ENCODE peak calls at places on chromosomes 12 and 14, in nine cellular contexts. I, M, J, W, V, Z, P, R and H are unnamed samples.

GRCh38 chr14:72680853-72681640 is 212.9 kb downstream of the DPF3 start:
- DNase-seq in V (no peak), R (no peak), I (no peak), J (no peak), M (no peak), P (no peak), Z (no peak), W (no peak), H (no peak)

GRCh38 chr14:34072921-34073320 is 122.0 kb upstream of the EGLN3 start:
- DNase-seq in W (no peak), R (no peak), M (no peak), I (no peak), Z (no peak), J (no peak), P (no peak), V (no peak), H (no peak)

GRCh38 chr12:119175115-119175514 is 3.6 kb upstream of the HSPB8 start:
- DNase-seq in W (no peak), I (no peak), Z (no peak), M (no peak), P (no peak), R (no peak), J (no peak), V (no peak), H (no peak)

GRCh38 chr14:68363841-68364711 is 428.8 kb downstream of the ZFP36L1 start:
- DNase-seq in Z (no peak), M (no peak), I (peak; percentile 47), P (no peak), R (peak; percentile 62), V (no peak), W (peak; percentile 85), J (peak; percentile 42), H (peak; percentile 81)

GRCh38 chr12:65609359-65609771 is 214.9 kb upstream of the HMGA2 start:
- DNase-seq in V (no peak), J (no peak), M (no peak), W (no peak), R (no peak), Z (peak; percentile 48), I (no peak), P (no peak), H (no peak)

GRCh38 chr12:9673404-9674225 is 4.1 kb downstream of the CLEC2D start:
- DNase-seq in P (peak; percentile 55), V (no peak), M (peak; percentile 74), Z (peak; percentile 51), R (peak; percentile 35), I (peak; percentile 52), J (peak; percentile 42), W (peak; percentile 27), H (peak; percentile 80)

GRCh38 chr12:131491155-131491554 is 219.7 kb upstream of the SFSWAP start:
- DNase-seq in W (no peak), Z (no peak), M (no peak), I (no peak), R (no peak), V (no peak), P (no peak), J (no peak), H (no peak)

GRCh38 chr12:77575376-77575775 is 255.3 kb upstream of the NAV3 start:
- DNase-seq in J (no peak), M (no peak), V (no peak), P (no peak), R (no peak), I (no peak), W (no peak), Z (no peak), H (no peak)

GRCh38 chr14:49220492-49220891 is 365.7 kb downstream of the RPS29 start:
- DNase-seq in Z (no peak), M (no peak), P (no peak), V (no peak), R (no peak), J (no peak), I (no peak), W (no peak), H (no peak)

GRCh38 chr14:99537399-99537798 is 56.2 kb downstream of the CCNK start:
- DNase-seq in W (peak; percentile 62), P (no peak), I (peak; percentile 41), R (no peak), V (no peak), Z (no peak), M (no peak), J (no peak), H (no peak)

GRCh38 chr12:88579941-88580871 is at the start of gene KITLG:
- DNase-seq in V (peak; percentile 90), W (peak; percentile 92), R (peak; percentile 81), I (peak; percentile 83), M (no peak), P (no peak), J (peak; percentile 82), Z (peak; percentile 76), H (peak; percentile 88)

GRCh38 chr12:88577537-88577936 is 2.7 kb downstream of the KITLG start:
- DNase-seq in Z (peak; percentile 43), V (no peak), P (no peak), I (no peak), J (no peak), W (no peak), R (no peak), M (no peak), H (no peak)

GRCh38 chr12:88579572-88579940 is 715 bp downstream of the KITLG start:
- DNase-seq in R (peak; percentile 51), P (no peak), W (no peak), I (peak; percentile 42), J (peak; percentile 47), M (no peak), V (peak; percentile 68), Z (no peak), H (peak; percentile 75)

GRCh38 chr12:88578821-88579518 is 1.3 kb downstream of the KITLG start:
- DNase-seq in Z (no peak), W (peak; percentile 77), P (no peak), R (peak; percentile 33), M (no peak), I (no peak), J (peak; percentile 11), V (no peak), H (no peak)

DNA sequence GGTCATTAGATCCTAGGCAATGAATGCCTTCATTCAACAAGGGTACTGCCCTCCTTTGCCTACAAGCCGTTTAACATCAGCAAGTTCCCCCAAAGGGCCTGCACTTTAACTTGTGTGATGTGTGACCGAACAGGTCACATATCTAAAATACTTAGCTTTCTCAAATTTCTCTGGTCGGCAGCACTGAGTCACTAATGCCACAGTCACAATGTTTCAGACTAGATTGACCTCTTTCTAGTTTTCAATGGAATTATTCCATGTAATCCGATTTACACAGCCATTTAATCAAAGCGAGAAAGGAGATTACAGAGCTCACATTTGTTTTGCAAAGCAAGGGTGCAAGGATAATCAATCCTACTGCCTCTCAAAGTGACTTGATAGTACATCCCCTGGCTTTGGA is 2.0 kb downstream of the KITLG start:
- DNase-seq in P (no peak), Z (no peak), J (no peak), R (no peak), V (no peak), W (no peak), I (no peak), M (no peak), H (no peak)
- H3K27ac ChIP-seq in P (no peak overlapping the region), Z (peak overlapping the region; percentile 93), J (peak overlapping the region; percentile 23), R (no peak overlapping the region), V (peak overlapping the region; percentile 88), W (no peak overlapping the region), I (peak overlapping the region; percentile 90), M (no peak overlapping the region), H (no peak overlapping the region)

DNA sequence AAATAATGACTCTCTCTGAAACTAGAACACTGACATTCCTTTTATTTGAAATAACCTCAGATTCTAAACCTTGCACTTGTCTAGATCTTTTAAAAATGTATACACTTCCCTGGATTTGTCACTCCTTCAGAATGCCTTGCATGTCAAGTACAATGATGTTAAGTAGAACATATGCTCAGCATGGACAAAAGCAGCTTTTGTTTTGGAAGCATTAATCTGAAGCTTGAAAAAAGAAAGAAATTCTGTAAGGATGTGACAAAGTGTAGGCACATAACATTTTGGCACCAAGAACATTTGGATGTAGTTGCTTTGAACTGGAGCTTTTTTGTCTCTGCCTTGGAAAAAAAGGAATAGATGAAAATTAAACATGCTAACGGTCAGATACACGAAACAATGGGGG is 95.7 kb upstream of the RPL10L start:
- DNase-seq in W (no peak), Z (no peak), R (no peak), J (no peak), M (no peak), P (no peak), I (no peak), V (no peak), H (no peak)
- H3K27ac ChIP-seq in W (no peak overlapping the region), Z (no peak overlapping the region), R (no peak overlapping the region), J (no peak overlapping the region), M (no peak overlapping the region), P (no peak overlapping the region), I (no peak overlapping the region), V (no peak overlapping the region), H (no peak overlapping the region)

DNA sequence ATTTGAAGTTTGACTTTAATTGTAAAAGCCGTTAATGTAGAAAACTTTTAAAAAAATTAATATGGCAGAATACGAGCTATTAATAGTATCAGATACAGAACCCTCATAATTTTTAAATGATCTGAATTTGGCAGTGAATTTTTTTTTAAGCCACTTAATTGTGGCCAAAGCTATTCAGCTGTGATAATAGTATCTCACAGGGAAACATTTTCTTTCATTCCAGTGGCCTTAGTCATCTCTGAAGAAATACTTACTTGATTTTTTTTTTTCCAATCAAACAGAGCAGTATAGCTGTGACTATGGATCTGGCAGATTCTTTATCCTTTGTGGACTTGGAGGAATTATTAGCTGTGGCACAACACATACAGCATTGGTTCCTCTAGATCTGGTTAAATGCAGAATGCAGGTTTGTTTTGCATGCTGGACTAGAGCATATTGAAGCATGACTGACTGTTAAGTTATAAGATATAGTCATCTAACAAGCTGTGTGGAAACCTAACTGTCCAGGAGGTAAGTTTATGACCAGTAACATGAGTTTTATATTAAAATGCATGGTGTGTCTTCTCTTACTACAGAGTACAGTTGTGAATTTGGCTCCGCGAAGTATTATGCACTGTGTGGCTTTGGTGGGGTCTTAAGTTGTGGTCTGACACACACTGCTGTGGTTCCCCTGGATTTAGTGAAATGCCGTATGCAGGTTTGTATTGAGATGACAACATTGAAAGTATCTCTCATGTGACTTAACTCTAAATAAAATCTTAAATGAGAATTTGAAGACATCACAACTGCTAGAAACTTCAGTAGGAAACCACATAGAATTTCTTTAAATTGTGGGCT is 1.9 kb downstream of the SLC25A3 start:
- DNase-seq in P (peak; percentile 2), V (no peak), R (no peak), Z (no peak), I (no peak), W (no peak), J (no peak), M (peak; percentile 40), H (no peak)
- H3K27ac ChIP-seq in P (peak overlapping the region; percentile 98), V (peak overlapping the region; percentile 99), R (peak overlapping the region; percentile 20), Z (peak overlapping the region; percentile 91), I (peak overlapping the region; percentile 98), W (peak overlapping the region; percentile 52), J (peak overlapping the region; percentile 98), M (peak overlapping the region; percentile 88), H (no peak overlapping the region)

DNA sequence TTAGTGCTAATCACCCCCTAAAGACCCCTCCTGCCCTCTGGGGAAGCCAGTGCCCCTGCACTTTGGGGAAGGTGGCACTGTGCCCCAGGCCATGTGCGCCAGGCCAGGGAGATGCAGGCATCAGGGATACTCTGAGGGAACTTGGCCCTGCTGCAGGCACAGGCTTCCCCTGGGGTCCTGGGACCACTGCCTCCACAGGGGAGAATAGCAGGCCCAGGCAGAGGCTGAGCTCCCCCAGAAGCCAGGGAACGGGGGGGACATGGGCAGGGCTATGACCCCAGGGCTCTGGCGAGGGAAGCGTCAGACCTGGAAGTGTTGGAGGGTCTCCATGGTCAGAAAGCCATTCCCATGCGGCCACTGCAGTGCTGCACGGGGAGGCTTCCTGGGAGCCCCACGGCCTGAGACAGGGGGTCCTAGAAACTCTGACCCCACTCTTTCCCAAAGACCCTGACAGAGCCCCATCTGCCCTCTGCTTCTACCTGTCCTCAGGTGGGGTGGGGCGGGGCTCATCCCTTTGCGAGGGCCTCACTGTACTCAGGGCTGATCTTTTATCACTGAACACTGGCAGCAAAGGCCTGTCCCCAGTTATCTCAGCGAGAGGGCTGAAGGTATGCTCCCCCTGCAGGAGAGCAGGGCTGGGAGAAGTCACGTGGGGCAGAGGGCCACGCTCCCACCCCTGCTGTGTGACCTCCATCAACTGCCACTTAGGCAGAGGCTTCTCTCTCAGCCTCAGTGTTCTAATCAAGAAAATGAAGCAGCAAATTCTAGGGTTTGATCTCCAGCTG is 160.0 kb downstream of the CALM1 start:
- DNase-seq in P (no peak), J (no peak), W (no peak), Z (no peak), R (no peak), M (no peak), V (no peak), I (no peak), H (peak; percentile 52)
- H3K27ac ChIP-seq in P (no peak overlapping the region), J (no peak overlapping the region), W (no peak overlapping the region), Z (no peak overlapping the region), R (no peak overlapping the region), M (no peak overlapping the region), V (peak overlapping the region; percentile 32), I (peak overlapping the region; percentile 80), H (peak overlapping the region; percentile 48)